ENCODE peak calls at places on chromosomes 7 and 10, in four cellular contexts. M, S, U and T are unnamed samples.
A peak's percentile ranks its signal among the peaks of the same experiment; 100 is the strongest.

GRCh38 chr10:97574374-97575100 is 2.0 kb downstream of the ANKRD2 start:
- DNase-seq in M (peak; percentile 42), S (peak; percentile 58), U (no peak), T (peak; percentile 62)

GRCh38 chr10:114962441-114962840 is 24.4 kb downstream of the TRUB1 start:
- DNase-seq in M (no peak), S (no peak), U (no peak), T (no peak)

GRCh38 chr7:987909-988308 is 4.9 kb downstream of the CYP2W1 start:
- DNase-seq in M (no peak), S (no peak), U (no peak), T (no peak)

GRCh38 chr10:51656467-51656866 is 42.9 kb downstream of the CSTF2T start:
- DNase-seq in M (no peak), S (no peak), U (no peak), T (no peak)

GRCh38 chr7:1856161-1856965 is 186.3 kb downstream of the ELFN1 start:
- DNase-seq in M (no peak), S (no peak), U (no peak), T (no peak)

GRCh38 chr10:132507956-132508490 is 29.6 kb upstream of the INPP5A start:
- DNase-seq in M (no peak), S (no peak), U (no peak), T (no peak)

GRCh38 chr7:150962743-150963399 is 15.2 kb downstream of the KCNH2 start:
- DNase-seq in M (peak; percentile 37), S (peak; percentile 23), U (peak; percentile 64), T (peak; percentile 29)

GRCh38 chr10:10294801-10295515 is 722.7 kb upstream of the CELF2 start:
- DNase-seq in M (no peak), S (no peak), U (no peak), T (no peak)